ENCODE peak calls at places on chromosomes 7 and 10, in nine cellular contexts. One of them, this sample, is unnamed.

GRCh38 chr7:16420649-16421332 is 547 bp downstream of the CRPPA start:
- DNase-seq in tibial artery: peak
- DNase-seq in lung: peak
- DNase-seq in GM04504: peak
- DNase-seq in progenitor cell of endocrine pancreas: peak
- DNase-seq in left lung: peak
- DNase-seq in Ammon's horn: peak
- DNase-seq in bronchial epithelial cell: peak
- DNase-seq in ovary: peak
- DNase-seq in this sample: no peak

GRCh38 chr7:156818133-156818532 is 74.8 kb downstream of the LMBR1 start:
- DNase-seq in tibial artery: no peak
- DNase-seq in lung: no peak
- DNase-seq in GM04504: no peak
- DNase-seq in progenitor cell of endocrine pancreas: no peak
- DNase-seq in left lung: no peak
- DNase-seq in Ammon's horn: no peak
- DNase-seq in bronchial epithelial cell: no peak
- DNase-seq in ovary: no peak
- DNase-seq in this sample: no peak

GRCh38 chr7:112431803-112432202 is 18.5 kb upstream of the IFRD1 start:
- DNase-seq in tibial artery: no peak
- DNase-seq in lung: no peak
- DNase-seq in GM04504: no peak
- DNase-seq in progenitor cell of endocrine pancreas: no peak
- DNase-seq in left lung: no peak
- DNase-seq in Ammon's horn: no peak
- DNase-seq in bronchial epithelial cell: no peak
- DNase-seq in ovary: no peak
- DNase-seq in this sample: no peak

GRCh38 chr7:79741684-79742083 is 288.2 kb upstream of the MAGI2 start:
- DNase-seq in tibial artery: no peak
- DNase-seq in lung: no peak
- DNase-seq in GM04504: no peak
- DNase-seq in progenitor cell of endocrine pancreas: no peak
- DNase-seq in left lung: no peak
- DNase-seq in Ammon's horn: no peak
- DNase-seq in bronchial epithelial cell: no peak
- DNase-seq in ovary: no peak
- DNase-seq in this sample: no peak

GRCh38 chr7:83427929-83428328 is 221.0 kb downstream of the SEMA3E start:
- DNase-seq in tibial artery: no peak
- DNase-seq in lung: no peak
- DNase-seq in GM04504: no peak
- DNase-seq in progenitor cell of endocrine pancreas: no peak
- DNase-seq in left lung: no peak
- DNase-seq in Ammon's horn: no peak
- DNase-seq in bronchial epithelial cell: no peak
- DNase-seq in ovary: no peak
- DNase-seq in this sample: no peak

GRCh38 chr10:6953131-6953834 is 373.2 kb upstream of the PRKCQ start:
- DNase-seq in tibial artery: no peak
- DNase-seq in lung: no peak
- DNase-seq in GM04504: no peak
- DNase-seq in progenitor cell of endocrine pancreas: no peak
- DNase-seq in left lung: peak
- DNase-seq in Ammon's horn: no peak
- DNase-seq in bronchial epithelial cell: no peak
- DNase-seq in ovary: no peak
- DNase-seq in this sample: no peak

GRCh38 chr7:148927141-148927540 is 43.0 kb upstream of the EZH2 start:
- DNase-seq in tibial artery: no peak
- DNase-seq in lung: no peak
- DNase-seq in GM04504: no peak
- DNase-seq in progenitor cell of endocrine pancreas: no peak
- DNase-seq in left lung: no peak
- DNase-seq in Ammon's horn: no peak
- DNase-seq in bronchial epithelial cell: no peak
- DNase-seq in ovary: no peak
- DNase-seq in this sample: no peak

GRCh38 chr7:69166979-69167516 is 431.2 kb upstream of the AUTS2 start:
- DNase-seq in tibial artery: no peak
- DNase-seq in lung: no peak
- DNase-seq in GM04504: no peak
- DNase-seq in progenitor cell of endocrine pancreas: no peak
- DNase-seq in left lung: no peak
- DNase-seq in Ammon's horn: no peak
- DNase-seq in bronchial epithelial cell: peak
- DNase-seq in ovary: no peak
- DNase-seq in this sample: no peak

GRCh38 chr10:115093776-115094361 is 704 bp downstream of the ATRNL1 start:
- DNase-seq in tibial artery: no peak
- DNase-seq in lung: no peak
- DNase-seq in GM04504: no peak
- DNase-seq in progenitor cell of endocrine pancreas: peak
- DNase-seq in left lung: no peak
- DNase-seq in Ammon's horn: no peak
- DNase-seq in bronchial epithelial cell: no peak
- DNase-seq in ovary: peak
- DNase-seq in this sample: no peak

GRCh38 chr7:143283344-143283743 is 1.4 kb upstream of the TMEM139 start:
- DNase-seq in tibial artery: no peak
- DNase-seq in lung: no peak
- DNase-seq in GM04504: no peak
- DNase-seq in progenitor cell of endocrine pancreas: no peak
- DNase-seq in left lung: no peak
- DNase-seq in Ammon's horn: no peak
- DNase-seq in bronchial epithelial cell: no peak
- DNase-seq in ovary: no peak
- DNase-seq in this sample: no peak

GRCh38 chr7:155460926-155461613 is 3.1 kb downstream of the EN2 start:
- DNase-seq in tibial artery: no peak
- DNase-seq in lung: no peak
- DNase-seq in GM04504: no peak
- DNase-seq in progenitor cell of endocrine pancreas: no peak
- DNase-seq in left lung: no peak
- DNase-seq in Ammon's horn: no peak
- DNase-seq in bronchial epithelial cell: no peak
- DNase-seq in ovary: no peak
- DNase-seq in this sample: no peak

GRCh38 chr10:122499012-122499411 is 37.7 kb downstream of the HTRA1 start:
- DNase-seq in tibial artery: no peak
- DNase-seq in lung: no peak
- DNase-seq in GM04504: no peak
- DNase-seq in progenitor cell of endocrine pancreas: no peak
- DNase-seq in left lung: no peak
- DNase-seq in Ammon's horn: no peak
- DNase-seq in bronchial epithelial cell: no peak
- DNase-seq in ovary: no peak
- DNase-seq in this sample: no peak

GRCh38 chr7:122543891-122544290 is 155.0 kb downstream of the RNF133 start:
- DNase-seq in tibial artery: no peak
- DNase-seq in lung: no peak
- DNase-seq in GM04504: no peak
- DNase-seq in progenitor cell of endocrine pancreas: no peak
- DNase-seq in left lung: no peak
- DNase-seq in Ammon's horn: no peak
- DNase-seq in bronchial epithelial cell: no peak
- DNase-seq in ovary: no peak
- DNase-seq in this sample: no peak

GRCh38 chr10:109953745-109954144 is 30.4 kb upstream of the XPNPEP1 start:
- DNase-seq in tibial artery: no peak
- DNase-seq in lung: no peak
- DNase-seq in GM04504: no peak
- DNase-seq in progenitor cell of endocrine pancreas: no peak
- DNase-seq in left lung: no peak
- DNase-seq in Ammon's horn: no peak
- DNase-seq in bronchial epithelial cell: no peak
- DNase-seq in ovary: no peak
- DNase-seq in this sample: no peak

GRCh38 chr10:98374176-98374969 is 40.6 kb downstream of the PYROXD2 start:
- DNase-seq in tibial artery: no peak
- DNase-seq in lung: no peak
- DNase-seq in GM04504: no peak
- DNase-seq in progenitor cell of endocrine pancreas: no peak
- DNase-seq in left lung: no peak
- DNase-seq in Ammon's horn: peak
- DNase-seq in bronchial epithelial cell: peak
- DNase-seq in ovary: no peak
- DNase-seq in this sample: no peak

GRCh38 chr10:99234739-99235468 is 748 bp downstream of the HPSE2 start:
- DNase-seq in tibial artery: no peak
- DNase-seq in lung: no peak
- DNase-seq in GM04504: no peak
- DNase-seq in progenitor cell of endocrine pancreas: no peak
- DNase-seq in left lung: no peak
- DNase-seq in Ammon's horn: no peak
- DNase-seq in bronchial epithelial cell: no peak
- DNase-seq in ovary: no peak
- DNase-seq in this sample: no peak

This sample was measured in SK-N-MC.